ENCODE peak calls at places on chromosomes 4 and X, in five cellular contexts. K is D341Med, B is Kasumi-1, M is endothelial cell, R is left ventricle myocardium superior. V is an unnamed sample.

GRCh38 chr4:8740666-8741395 is 130.8 kb downstream of the HMX1 start:
- DNase-seq in R (no peak), K (peak; percentile 12), M (no peak), B (no peak), V (no peak)

GRCh38 chr4:56301181-56302076 is 85.9 kb downstream of the AASDH start:
- DNase-seq in R (peak; percentile 62), B (peak; percentile 96), M (peak; percentile 80), K (peak; percentile 84), V (peak; percentile 82)

GRCh38 chr4:128291096-128291495 is 3.5 kb upstream of the PGRMC2 start:
- DNase-seq in B (no peak), M (no peak), R (no peak), K (no peak), V (no peak)

GRCh38 chrX:134294548-134294947 is 57.6 kb downstream of the CCDC160 start:
- DNase-seq in K (no peak), B (peak; percentile 11), R (no peak), M (no peak), V (no peak)

GRCh38 chrX:22249371-22249770 is 23.3 kb upstream of the CBLL2 start:
- DNase-seq in R (no peak), K (no peak), M (no peak), B (no peak), V (no peak)

GRCh38 chr4:1569461-1570151 is 114.5 kb downstream of the FAM53A start:
- DNase-seq in K (no peak), M (no peak), R (peak; percentile 18), B (no peak), V (no peak)

GRCh38 chrX:13046035-13046851 is 1.8 kb upstream of the FAM9C start:
- DNase-seq in R (no peak), B (no peak), M (no peak), K (no peak), V (no peak)

GRCh38 chr4:180811556-180811955 is 1431.6 kb upstream of the TENM3 start:
- DNase-seq in R (no peak), K (no peak), M (no peak), B (peak; percentile 57), V (no peak)

GRCh38 chr4:149961876-149962597 is 116.2 kb upstream of the DCLK2 start:
- DNase-seq in R (no peak), K (no peak), B (no peak), M (no peak), V (no peak)

GRCh38 chr4:73070072-73070385 is 513 bp upstream of the COX18 start:
- DNase-seq in B (no peak), R (no peak), K (peak; percentile 27), M (no peak), V (no peak)

GRCh38 chr4:48639816-48640215 is 140.3 kb downstream of the FRYL start:
- DNase-seq in B (no peak), K (no peak), R (no peak), M (no peak), V (no peak)